ENCODE peak calls at places on chromosomes 13 and 19, in five cellular contexts. N is endothelial cell of umbilical vein, A is uterus, B is H1, Z is Peyer's patch. E is an unnamed sample.

GRCh38 chr13:50892162-50892944 is 17.2 kb upstream of the RNASEH2B start:
- DNase-seq in N (no peak), A (no peak), B (no peak), Z (peak), E (no peak)

GRCh38 chr19:46413262-46414031 is at the start of gene CCDC8:
- DNase-seq in N (no peak), A (peak), B (peak), Z (no peak), E (peak)

GRCh38 chr13:33261426-33262068 is 24.0 kb downstream of the STARD13 start:
- DNase-seq in N (no peak), A (peak), B (no peak), Z (no peak), E (no peak)

GRCh38 chr19:718251-719024 is 9.7 kb downstream of the PALM start:
- DNase-seq in N (no peak), A (no peak), B (peak), Z (no peak), E (peak)

GRCh38 chr13:109476001-109476400 is 310.4 kb downstream of the IRS2 start:
- DNase-seq in N (no peak), A (no peak), B (no peak), Z (no peak), E (no peak)

GRCh38 chr13:73880365-73880764 is 253.8 kb downstream of the KLF12 start:
- DNase-seq in N (peak), A (no peak), B (no peak), Z (no peak), E (no peak)

GRCh38 chr19:50427997-50428425 is 4.7 kb upstream of the MYBPC2 start:
- DNase-seq in N (peak), A (peak), B (peak), Z (peak), E (peak)

GRCh38 chr19:33461256-33462111 is 60.1 kb downstream of the PEPD start:
- DNase-seq in N (no peak), A (no peak), B (no peak), Z (no peak), E (no peak)

GRCh38 chr19:44884566-44884965 is 6.5 kb upstream of the TOMM40 start:
- DNase-seq in N (no peak), A (no peak), B (no peak), Z (no peak), E (no peak)

GRCh38 chr19:38728752-38729541 is 15.3 kb downstream of the CAPN12 start:
- DNase-seq in N (no peak), A (peak), B (no peak), Z (no peak), E (peak)

GRCh38 chr13:75830842-75831241 is 194.7 kb downstream of the LMO7 start:
- DNase-seq in N (no peak), A (no peak), B (no peak), Z (no peak), E (no peak)

GRCh38 chr13:80716610-80717081 is 375.7 kb upstream of the SPRY2 start:
- DNase-seq in N (peak), A (peak), B (peak), Z (no peak), E (no peak)

GRCh38 chr19:14400913-14401312 is 18.2 kb downstream of the DDX39A start:
- DNase-seq in N (no peak), A (no peak), B (no peak), Z (no peak), E (no peak)

GRCh38 chr13:31774186-31774585 is 34.9 kb downstream of the RXFP2 start:
- DNase-seq in N (no peak), A (no peak), B (no peak), Z (no peak), E (no peak)

GRCh38 chr13:71864981-71865857 is 1.8 kb downstream of the DACH1 start:
- DNase-seq in N (peak), A (peak), B (peak), Z (no peak), E (no peak)

GRCh38 chr13:48437381-48437780 is 24.5 kb upstream of the LPAR6 start:
- DNase-seq in N (peak), A (peak), B (no peak), Z (no peak), E (peak)

GRCh38 chr13:77697208-77698103 is at the start of gene SLAIN1:
- DNase-seq in N (peak), A (peak), B (peak), Z (peak), E (peak)

GRCh38 chr19:19628499-19629134 is 597 bp upstream of the LPAR2 start:
- DNase-seq in N (no peak), A (no peak), B (peak), Z (peak), E (peak)

GRCh38 chr19:46731007-46731501 is 14.1 kb upstream of the PRKD2 start:
- DNase-seq in N (peak), A (no peak), B (no peak), Z (no peak), E (no peak)

GRCh38 chr19:42088471-42089190 is 12.7 kb downstream of the ZNF574 start:
- DNase-seq in N (peak), A (no peak), B (no peak), Z (no peak), E (no peak)

GRCh38 chr19:1264801-1265610 is 4.1 kb upstream of the CIRBP start:
- DNase-seq in N (peak), A (peak), B (peak), Z (peak), E (peak)

GRCh38 chr19:46624958-46625661 is at the start of gene PTGIR:
- DNase-seq in N (peak), A (peak), B (no peak), Z (peak), E (no peak)

GRCh38 chr13:112711528-112712265 is 21.9 kb downstream of the ATP11A start:
- DNase-seq in N (peak), A (peak), B (peak), Z (peak), E (peak)

GRCh38 chr13:50401721-50402510 is 386.7 kb downstream of the KCNRG start:
- DNase-seq in N (no peak), A (no peak), B (no peak), Z (no peak), E (no peak)

GRCh38 chr19:37991841-37992248 is 84.8 kb downstream of the SIPA1L3 start:
- DNase-seq in N (no peak), A (no peak), B (no peak), Z (no peak), E (no peak)

GRCh38 chr13:86185636-86186035 is 386.4 kb upstream of the SLITRK6 start:
- DNase-seq in N (no peak), A (no peak), B (no peak), Z (no peak), E (no peak)

GRCh38 chr19:49854861-49855263 is 3.9 kb downstream of the PTOV1 start:
- DNase-seq in N (no peak), A (peak), B (no peak), Z (no peak), E (no peak)

GRCh38 chr13:89520468-89520867 is 1827.0 kb upstream of the MIR17HG start:
- DNase-seq in N (no peak), A (no peak), B (no peak), Z (no peak), E (no peak)
- TF ChIP-seq POLR2A in N (no peak), A (no peak), B (no peak), Z (no peak), E (no peak)

GRCh38 chr19:2691951-2692350 is 10.5 kb downstream of the GNG7 start:
- DNase-seq in N (no peak), A (no peak), B (no peak), Z (no peak), E (no peak)
- TF ChIP-seq CTCF in N (no peak), A (no peak), B (no peak), Z (no peak), E (no peak)

GRCh38 chr19:18155095-18156087 is 2.4 kb downstream of the PIK3R2 start:
- DNase-seq in N (no peak), A (no peak), B (no peak), Z (no peak), E (no peak)

GRCh38 chr19:18152444-18152816 is 533 bp upstream of the PIK3R2 start:
- DNase-seq in N (peak), A (peak), B (peak), Z (peak), E (peak)

GRCh38 chr19:18150776-18151624 is 2.0 kb upstream of the PIK3R2 start:
- DNase-seq in N (no peak), A (no peak), B (no peak), Z (no peak), E (peak)

GRCh38 chr19:18153555-18154134 is 682 bp downstream of the PIK3R2 start:
- DNase-seq in N (no peak), A (no peak), B (no peak), Z (peak), E (peak)

GRCh38 chr19:18152817-18153554 is at the start of gene PIK3R2:
- DNase-seq in N (peak), A (peak), B (peak), Z (peak), E (peak)
- TF ChIP-seq POLR2A in N (no peak), A (peak), B (no peak), Z (no peak), E (peak)

GRCh38 chr13:63044617-63045016 is 1629.0 kb upstream of the PCDH20 start:
- DNase-seq in N (no peak), A (no peak), B (no peak), Z (no peak), E (no peak)

GRCh38 chr13:63050287-63050686 is 1634.6 kb upstream of the PCDH20 start:
- DNase-seq in N (no peak), A (no peak), B (no peak), Z (no peak), E (no peak)

GRCh38 chr13:63048648-63049047 is 1633.0 kb upstream of the PCDH20 start:
- DNase-seq in N (no peak), A (no peak), B (no peak), Z (no peak), E (no peak)
- TF ChIP-seq CTCF in N (no peak), A (no peak), B (no peak), Z (no peak), E (no peak)

DNA sequence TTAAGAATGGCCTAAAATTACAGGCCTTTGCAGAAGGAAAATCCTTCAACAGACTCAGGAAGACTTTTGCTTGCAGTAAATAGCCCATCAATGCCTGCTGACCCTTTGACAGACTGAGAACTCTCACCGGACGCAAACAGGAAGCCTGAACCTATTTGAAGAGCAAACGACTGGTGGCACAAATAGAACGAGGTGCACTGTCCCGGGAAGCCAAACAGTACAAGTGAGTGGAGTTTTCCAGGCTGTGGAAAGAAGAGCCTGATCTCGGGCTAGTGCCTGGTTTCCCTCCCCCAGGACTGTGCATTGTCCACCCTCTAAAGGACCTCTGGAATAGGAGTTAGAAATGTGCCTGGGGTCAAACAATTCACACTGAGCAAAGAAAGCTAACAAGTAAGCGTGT is 165.5 kb downstream of the FGF14 start:
- DNase-seq in N (no peak), A (no peak), B (no peak), Z (no peak), E (no peak)
- TF ChIP-seq POLR2A in N (no peak), A (no peak), B (no peak), Z (no peak), E (no peak)

GRCh38 chr13:20489185-20489820 is 36.4 kb downstream of the CRYL1 start:
- DNase-seq in N (no peak), A (peak), B (no peak), Z (no peak), E (no peak)
- TF ChIP-seq CTCF in N (no peak), A (peak), B (peak), Z (peak), E (no peak)

GRCh38 chr13:91348906-91349435 is 1.5 kb downstream of the MIR17HG start:
- DNase-seq in N (peak), A (peak), B (peak), Z (peak), E (peak)

GRCh38 chr13:91349992-91350911 is 2.8 kb downstream of the MIR17HG start:
- DNase-seq in N (no peak), A (no peak), B (no peak), Z (no peak), E (no peak)

GRCh38 chr13:91347212-91347995 is at the start of gene MIR17HG:
- DNase-seq in N (peak), A (peak), B (peak), Z (peak), E (peak)

GRCh38 chr13:91346848-91347211 is 657 bp upstream of the MIR17HG start:
- DNase-seq in N (peak), A (no peak), B (no peak), Z (peak), E (peak)

DNA sequence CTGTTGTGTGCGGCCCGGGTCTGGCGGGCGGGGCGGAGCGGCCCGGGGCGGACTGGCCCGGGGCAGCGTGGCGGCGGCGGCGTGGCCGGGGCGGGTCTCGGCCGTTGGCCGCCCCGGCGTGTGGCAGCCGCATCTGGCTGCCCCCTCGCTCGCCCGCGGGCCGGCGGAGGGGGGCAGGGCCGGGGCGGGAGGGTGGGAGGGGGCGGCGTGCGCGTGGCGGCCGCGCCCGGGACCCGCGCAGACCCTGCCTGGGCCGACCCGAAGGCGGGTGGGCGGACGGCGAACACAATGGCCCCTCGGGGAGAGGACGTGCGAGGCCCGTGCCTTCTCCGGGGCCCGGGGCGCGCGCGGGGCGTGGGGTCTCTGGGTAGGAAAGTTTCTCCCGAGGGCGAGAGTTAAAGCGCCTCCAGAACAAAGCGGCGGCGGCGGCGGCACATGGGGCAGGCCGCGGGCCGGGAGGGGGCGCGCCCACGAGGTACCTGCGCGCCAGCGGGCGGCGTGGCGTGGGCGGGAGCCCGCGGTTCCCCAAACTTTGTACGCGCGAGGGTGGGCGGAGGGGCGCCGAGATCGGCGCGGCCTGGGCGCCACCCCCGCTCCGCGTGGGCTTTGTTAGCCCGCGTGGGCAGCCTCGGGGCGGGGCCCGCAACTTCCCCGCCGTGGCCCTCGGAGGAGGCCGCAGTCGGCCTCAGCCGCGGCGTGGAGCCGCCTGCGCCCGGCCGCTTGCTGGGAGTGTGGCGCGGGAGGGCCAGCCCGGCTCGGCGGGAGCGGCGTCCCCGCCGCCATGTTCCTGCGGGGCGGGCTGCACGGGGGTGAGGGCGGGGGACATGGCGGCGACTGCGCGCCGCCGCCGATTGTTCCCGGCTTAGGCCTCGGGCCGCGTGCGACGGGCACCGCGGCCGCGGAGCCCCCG is 764 bp downstream of the MIR17HG start:
- DNase-seq in N (peak), A (peak), B (no peak), Z (peak), E (peak)
- TF ChIP-seq POLR2A in N (peak), A (no peak), B (peak), Z (no peak), E (no peak)

GRCh38 chr13:113816925-113817859 is 46.7 kb downstream of the GAS6 start:
- DNase-seq in N (peak), A (peak), B (peak), Z (peak), E (peak)
- TF ChIP-seq CTCF in N (peak), A (peak), B (no peak), Z (peak), E (peak)

DNA sequence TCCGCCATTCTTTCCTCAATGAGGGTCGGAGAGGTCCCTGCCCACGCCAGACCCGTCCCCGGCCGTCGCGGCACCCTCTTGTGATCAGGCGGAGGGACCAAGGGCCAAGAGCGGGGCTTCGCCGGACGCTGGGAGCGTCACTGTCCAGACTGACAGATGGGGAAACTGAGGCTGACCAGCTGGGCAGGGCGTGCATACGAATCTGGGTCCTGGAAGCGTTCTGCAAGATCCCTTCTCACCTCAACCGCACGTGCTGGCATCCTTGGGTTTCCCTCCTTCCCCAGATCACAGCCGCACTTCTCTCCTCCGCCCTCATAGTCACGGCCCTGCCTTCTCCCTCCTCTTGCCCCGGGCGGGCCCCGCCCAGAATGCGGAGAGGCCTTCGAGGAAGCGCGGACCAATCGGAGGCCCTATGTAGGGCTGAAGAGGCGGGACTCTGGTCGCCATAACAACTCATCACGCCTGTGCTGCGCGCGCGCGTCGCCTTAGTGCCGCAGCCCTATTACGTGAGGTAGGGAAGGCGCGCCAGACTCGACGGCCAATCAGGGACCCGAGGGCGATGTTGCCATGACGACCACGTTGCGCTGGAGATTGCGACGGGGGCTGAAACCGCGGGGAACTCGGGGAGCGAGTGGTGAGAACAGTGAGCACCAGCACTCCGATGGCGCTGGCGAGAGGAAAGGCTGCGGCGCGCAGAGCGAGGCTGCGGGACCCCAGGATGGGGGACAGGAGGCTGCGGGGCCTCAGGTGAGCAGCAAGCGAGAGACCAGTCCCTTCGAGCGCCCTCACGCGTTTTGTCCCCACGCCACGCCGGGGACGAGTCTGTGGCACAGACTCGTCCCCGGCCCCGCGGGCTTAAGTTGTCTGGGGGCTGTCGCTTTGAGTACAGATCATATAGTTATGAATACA is 5.7 kb downstream of the RNF225 start:
- DNase-seq in N (peak), A (peak), B (peak), Z (peak), E (peak)
- TF ChIP-seq POLR2A in N (peak), A (peak), B (no peak), Z (peak), E (peak)

GRCh38 chr19:11295665-11296245 is at the start of gene TSPAN16:
- DNase-seq in N (no peak), A (peak), B (no peak), Z (no peak), E (peak)
- TF ChIP-seq CTCF in N (no peak), A (no peak), B (peak), Z (no peak), E (no peak)